ENCODE peak calls at places on chromosomes 3 and 15, in five cellular contexts. H, S, G, V and I are unnamed samples.

GRCh38 chr15:44738340-44738984 is 2.1 kb downstream of the TRIM69 start:
- DNase-seq in H (no peak), S (no peak), G (no peak), V (no peak), I (no peak)

GRCh38 chr3:16365454-16366128 is 100.6 kb downstream of the OXNAD1 start:
- DNase-seq in H (no peak), S (no peak), G (no peak), V (no peak), I (no peak)

GRCh38 chr3:171225698-171226097 is 199.2 kb upstream of the SLC2A2 start:
- DNase-seq in H (no peak), S (no peak), G (no peak), V (no peak), I (no peak)

GRCh38 chr15:60656041-60656440 is 177.1 kb upstream of the ICE2 start:
- DNase-seq in H (no peak), S (no peak), G (no peak), V (no peak), I (no peak)

GRCh38 chr15:71391421-71392047 is 276.3 kb downstream of the THSD4 start:
- DNase-seq in H (no peak), S (no peak), G (no peak), V (no peak), I (no peak)

GRCh38 chr15:76377217-76377616 is 40.6 kb downstream of the ISL2 start:
- DNase-seq in H (no peak), S (no peak), G (no peak), V (no peak), I (no peak)

GRCh38 chr3:150567328-150567727 is 20.7 kb downstream of the EIF2A start:
- DNase-seq in H (no peak), S (no peak), G (no peak), V (no peak), I (no peak)

GRCh38 chr3:65952842-65953241 is 85.9 kb downstream of the MAGI1 start:
- DNase-seq in H (no peak), S (no peak), G (no peak), V (no peak), I (no peak)

GRCh38 chr3:13420051-13420816 is at the start of gene NUP210:
- DNase-seq in H (no peak), S (peak), G (peak), V (peak), I (no peak)

GRCh38 chr3:124591699-124592098 is 138.6 kb upstream of the UMPS start:
- DNase-seq in H (no peak), S (no peak), G (no peak), V (no peak), I (no peak)

GRCh38 chr3:124588794-124589193 is 141.5 kb upstream of the UMPS start:
- DNase-seq in H (no peak), S (no peak), G (no peak), V (no peak), I (no peak)

GRCh38 chr3:124593442-124593829 is 136.8 kb upstream of the UMPS start:
- DNase-seq in H (no peak), S (no peak), G (no peak), V (no peak), I (no peak)

GRCh38 chr3:124594581-124594980 is 135.7 kb upstream of the UMPS start:
- DNase-seq in H (no peak), S (no peak), G (no peak), V (no peak), I (no peak)

GRCh38 chr3:124592658-124593441 is 137.4 kb upstream of the UMPS start:
- DNase-seq in H (no peak), S (no peak), G (no peak), V (no peak), I (no peak)
- H3K27ac ChIP-seq in H (no peak), S (no peak), G (no peak), V (no peak), I (no peak)

DNA sequence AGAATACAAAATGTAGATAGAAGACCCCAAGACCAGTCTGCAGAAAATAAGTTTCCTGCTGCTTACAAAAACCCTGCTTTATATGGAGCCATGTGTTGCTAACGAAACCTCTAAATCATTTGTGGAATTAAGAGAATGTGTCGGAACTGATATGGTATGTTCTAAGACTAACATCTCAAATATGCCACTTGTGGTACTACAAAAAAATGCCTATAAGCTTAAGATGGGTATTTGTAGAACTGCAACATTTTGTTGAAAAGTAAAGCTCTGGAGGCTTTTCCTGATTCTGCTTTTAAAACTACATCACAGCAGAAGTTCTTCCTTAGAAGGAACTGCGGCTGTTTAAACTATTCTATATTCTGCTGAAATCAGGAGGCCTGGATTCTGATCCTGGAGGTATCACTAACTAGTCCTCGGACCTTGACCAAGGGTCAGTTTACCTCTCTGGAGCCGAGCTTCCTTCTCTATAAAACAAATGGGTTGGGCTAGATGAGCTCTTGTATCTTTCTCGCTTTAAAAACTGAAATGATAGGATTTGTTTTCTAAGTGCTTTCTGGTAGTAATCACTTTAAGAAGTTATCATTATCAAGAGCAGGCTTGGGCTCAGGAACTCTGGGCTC is 74.9 kb downstream of the RAD18 start:
- DNase-seq in H (no peak), S (no peak), G (no peak), V (no peak), I (no peak)
- H3K27ac ChIP-seq in H (no peak), S (no peak), G (no peak), V (no peak), I (no peak)

DNA sequence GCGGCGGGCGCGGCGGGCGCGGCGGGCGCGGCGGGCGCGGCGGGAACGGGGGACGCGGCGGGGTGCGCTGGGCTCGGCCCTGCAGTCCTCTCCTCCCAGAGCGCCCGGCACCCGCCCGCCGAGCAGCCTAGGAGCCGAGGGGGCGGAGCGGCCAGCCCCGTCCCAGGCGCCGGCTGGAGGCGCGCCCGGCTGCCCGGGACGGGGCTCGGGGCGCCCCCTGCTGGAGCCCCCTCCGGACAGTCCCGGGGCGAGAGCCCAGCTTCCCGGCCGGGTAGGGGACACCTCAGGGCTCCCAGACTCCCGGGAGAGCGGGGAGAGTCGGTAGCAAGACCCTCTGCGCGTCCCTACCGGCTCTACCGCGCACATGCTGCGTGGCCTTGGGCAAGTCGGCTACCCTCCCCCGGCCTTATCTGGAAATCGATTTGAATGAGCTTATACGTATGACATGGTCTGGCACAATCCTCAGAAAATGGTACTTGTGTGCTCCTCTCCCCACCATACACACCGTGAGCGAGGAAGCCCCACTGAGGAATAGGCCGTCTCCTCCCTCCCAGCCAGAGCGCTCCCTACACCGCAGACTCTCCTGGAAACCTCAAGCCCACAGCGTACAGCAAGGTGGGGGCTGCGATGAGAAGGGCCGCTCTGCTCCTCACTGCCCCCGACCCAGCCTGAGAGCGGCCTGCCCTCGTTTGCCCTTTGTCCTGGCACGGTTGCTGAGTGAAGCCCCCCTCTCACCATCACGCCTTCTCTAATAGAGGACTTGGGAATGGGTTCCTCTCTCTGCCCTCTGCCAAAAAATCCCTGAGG is at the start of gene DAPK2:
- DNase-seq in H (no peak), S (peak), G (peak), V (peak), I (peak)
- H3K27ac ChIP-seq in H (peak), S (no peak), G (peak), V (no peak), I (no peak)

DNA sequence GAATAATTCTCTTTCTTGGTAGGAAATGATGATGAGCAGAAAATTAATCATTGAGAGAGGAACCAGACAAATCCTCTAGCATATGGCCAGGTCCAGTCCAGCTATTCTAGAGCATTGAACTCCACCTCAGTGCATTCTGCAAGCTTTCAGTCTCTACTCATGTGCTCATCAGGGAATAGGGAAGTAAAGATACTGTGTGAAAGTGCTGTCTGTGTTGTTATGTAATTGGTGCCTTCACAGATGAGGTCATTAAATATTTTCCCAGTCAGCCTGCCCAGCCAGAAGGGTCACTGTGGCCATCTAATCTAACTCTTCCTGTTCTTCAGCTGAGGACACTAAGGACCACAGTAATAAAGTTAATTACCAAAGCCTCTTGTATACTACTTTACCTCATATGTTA is 28.2 kb downstream of the C3orf62 start:
- DNase-seq in H (no peak), S (no peak), G (no peak), V (no peak), I (no peak)
- H3K27ac ChIP-seq in H (peak), S (no peak), G (peak), V (no peak), I (peak)

DNA sequence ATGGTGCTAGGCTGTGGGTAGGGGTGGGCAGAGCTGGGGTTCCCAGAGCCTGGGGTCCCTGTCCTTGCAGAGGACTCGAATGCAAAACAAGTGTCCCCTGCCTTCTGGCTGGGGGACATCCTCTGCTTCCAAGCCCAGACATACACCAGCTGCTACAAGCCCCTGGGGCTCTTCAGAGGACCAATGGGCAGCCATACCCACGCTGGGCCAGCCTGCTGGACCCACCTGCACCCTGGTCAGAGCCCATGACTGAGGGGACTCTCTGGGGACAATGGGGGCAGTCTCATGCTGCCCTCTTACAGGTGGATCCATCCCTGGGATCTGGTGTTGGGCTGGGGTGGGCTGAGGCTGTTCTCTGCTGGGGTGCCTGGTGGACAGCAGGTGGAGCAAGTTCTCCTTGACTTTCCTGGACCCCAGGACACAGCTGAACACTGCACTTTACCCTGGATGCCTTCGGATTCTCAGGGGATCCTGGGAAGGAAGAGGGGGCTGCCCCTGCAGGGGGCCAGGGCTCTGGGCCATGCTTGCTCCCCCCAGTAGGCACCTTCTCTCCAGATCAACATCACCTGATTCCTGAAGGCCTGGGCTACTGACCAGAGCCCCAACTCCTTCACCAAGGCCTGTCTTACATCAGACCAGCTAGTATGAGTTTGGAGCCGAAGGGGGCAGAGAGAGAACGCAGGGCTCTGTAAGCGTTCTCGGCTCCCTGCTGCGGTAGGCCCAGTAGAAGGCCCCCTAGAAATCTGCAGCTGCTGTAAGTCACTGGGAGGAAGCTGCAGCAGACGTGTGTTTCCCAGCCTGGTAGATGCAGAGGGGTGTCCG is 7.2 kb upstream of the COMMD4 start:
- DNase-seq in H (no peak), S (no peak), G (no peak), V (no peak), I (no peak)
- H3K27ac ChIP-seq in H (no peak), S (no peak), G (no peak), V (no peak), I (no peak)

DNA sequence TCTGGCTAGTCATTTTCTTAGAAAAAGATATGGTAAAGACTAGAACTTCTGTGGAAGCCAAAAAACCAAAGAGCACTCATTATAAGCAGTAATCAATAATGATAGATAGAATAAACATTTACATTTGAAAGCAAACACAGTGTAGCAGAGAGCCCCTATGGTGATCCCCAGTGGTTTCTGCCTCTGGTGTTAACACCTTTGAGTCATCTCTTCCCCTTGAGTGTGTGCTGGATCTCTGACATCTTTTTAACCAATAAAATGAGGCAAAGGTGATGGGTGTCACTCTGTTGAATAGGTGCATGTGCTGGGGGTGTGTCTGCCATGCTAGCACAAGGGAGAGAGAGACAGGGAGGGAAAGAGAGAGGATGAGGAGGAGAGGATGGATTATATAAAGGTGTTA is 121.6 kb downstream of the TFG start:
- DNase-seq in H (no peak), S (no peak), G (no peak), V (no peak), I (no peak)
- H3K27ac ChIP-seq in H (no peak), S (no peak), G (no peak), V (no peak), I (no peak)

GRCh38 chr3:152486364-152486763 is 217.6 kb downstream of the MBNL1 start:
- DNase-seq in H (no peak), S (no peak), G (no peak), V (no peak), I (no peak)
- H3K27ac ChIP-seq in H (no peak), S (no peak), G (no peak), V (no peak), I (no peak)

DNA sequence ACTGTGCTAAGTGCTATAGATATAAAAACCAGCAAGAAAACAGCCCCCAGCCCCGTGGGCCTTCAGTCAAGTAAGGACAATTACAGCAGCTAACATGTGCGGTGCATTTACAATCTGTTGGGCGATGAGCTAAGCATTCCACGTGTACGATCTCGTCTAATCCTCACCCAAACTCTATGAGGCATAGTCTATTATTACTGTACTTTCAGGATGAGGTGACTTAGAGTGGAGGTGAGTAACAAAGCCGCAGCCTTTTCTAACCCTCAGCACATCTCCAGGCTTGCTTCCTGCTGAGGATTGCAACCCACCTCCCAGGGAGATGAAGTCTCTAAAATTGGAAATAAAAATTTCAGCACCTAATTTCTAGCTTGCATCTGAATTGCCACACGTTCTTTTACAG is 53.2 kb upstream of the MCF2L2 start:
- DNase-seq in H (no peak), S (no peak), G (no peak), V (no peak), I (no peak)
- H3K27ac ChIP-seq in H (no peak), S (no peak), G (no peak), V (no peak), I (no peak)

GRCh38 chr3:71397046-71397445 is 186.5 kb downstream of the FOXP1 start:
- DNase-seq in H (no peak), S (no peak), G (no peak), V (no peak), I (no peak)
- H3K27ac ChIP-seq in H (no peak), S (peak), G (no peak), V (no peak), I (no peak)

GRCh38 chr3:60579734-60580133 is 671.5 kb downstream of the FHIT start:
- DNase-seq in H (no peak), S (no peak), G (no peak), V (no peak), I (no peak)
- H3K27ac ChIP-seq in H (no peak), S (no peak), G (no peak), V (no peak), I (no peak)